ENCODE peak calls at places on chromosomes 6 and 20, in seven cellular contexts. V is nephron progenitor cell, W is fibroblast of villous mesenchyme, M is ovary, X is HFFc6, B is left ventricle myocardium inferior, N is foreskin fibroblast. Q is an unnamed sample.
A peak's percentile ranks its signal among the peaks of the same experiment; 100 is the strongest.

GRCh38 chr20:47392015-47392720 is 35.7 kb upstream of the ZMYND8 start:
- DNase-seq in V (no peak), W (peak; percentile 85), M (no peak), X (peak; percentile 99), B (peak; percentile 17), N (peak; percentile 97), Q (peak; percentile 78)

GRCh38 chr6:122184260-122184934 is 215.1 kb upstream of the HSF2 start:
- DNase-seq in V (no peak), W (peak; percentile 61), M (no peak), X (peak; percentile 32), B (no peak), N (peak; percentile 26), Q (no peak)

GRCh38 chr6:21595951-21596378 is 2.4 kb downstream of the SOX4 start:
- DNase-seq in V (peak; percentile 50), W (no peak), M (peak; percentile 42), X (no peak), B (no peak), N (no peak), Q (no peak)

GRCh38 chr6:142913511-142914047 is 31.4 kb downstream of the HIVEP2 start:
- DNase-seq in V (no peak), W (no peak), M (no peak), X (no peak), B (no peak), N (no peak), Q (peak; percentile 90)

GRCh38 chr6:84665392-84665791 is 99.0 kb downstream of the TBX18 start:
- DNase-seq in V (no peak), W (peak; percentile 77), M (no peak), X (no peak), B (no peak), N (no peak), Q (no peak)

GRCh38 chr20:51735728-51736600 is 32.2 kb downstream of the ATP9A start:
- DNase-seq in V (no peak), W (no peak), M (no peak), X (no peak), B (no peak), N (no peak), Q (no peak)

GRCh38 chr6:80366721-80367120 is 260.2 kb downstream of the BCKDHB start:
- DNase-seq in V (no peak), W (peak; percentile 82), M (peak; percentile 42), X (no peak), B (peak; percentile 71), N (no peak), Q (no peak)

GRCh38 chr20:49513009-49513408 is 30.5 kb upstream of the KCNB1 start:
- DNase-seq in V (no peak), W (no peak), M (no peak), X (no peak), B (no peak), N (no peak), Q (no peak)

GRCh38 chr6:141316236-141316635 is 816.5 kb upstream of the GJE1 start:
- DNase-seq in V (no peak), W (no peak), M (no peak), X (no peak), B (no peak), N (no peak), Q (no peak)

GRCh38 chr20:47303736-47304135 is 52.8 kb downstream of the ZMYND8 start:
- DNase-seq in V (no peak), W (peak; percentile 50), M (no peak), X (no peak), B (no peak), N (no peak), Q (no peak)

GRCh38 chr6:163432300-163432699 is 17.8 kb downstream of the QKI start:
- DNase-seq in V (no peak), W (no peak), M (no peak), X (no peak), B (no peak), N (no peak), Q (no peak)

GRCh38 chr6:111805511-111806181 is 67.6 kb downstream of the FYN start:
- DNase-seq in V (no peak), W (peak; percentile 73), M (no peak), X (peak; percentile 62), B (no peak), N (no peak), Q (no peak)

GRCh38 chr6:53529324-53530036 is 15.4 kb downstream of the GCLC start:
- DNase-seq in V (peak; percentile 11), W (no peak), M (no peak), X (no peak), B (no peak), N (no peak), Q (no peak)

GRCh38 chr20:54364365-54364764 is 111.0 kb upstream of the DOK5 start:
- DNase-seq in V (no peak), W (no peak), M (no peak), X (no peak), B (no peak), N (no peak), Q (no peak)

GRCh38 chr6:119267506-119267905 is 82.1 kb downstream of the MAN1A1 start:
- DNase-seq in V (no peak), W (no peak), M (no peak), X (no peak), B (no peak), N (no peak), Q (no peak)

GRCh38 chr20:48921883-48922867 is 664 bp downstream of the ARFGEF2 start:
- DNase-seq in V (no peak), W (peak; percentile 61), M (no peak), X (peak; percentile 22), B (peak; percentile 53), N (peak; percentile 41), Q (peak; percentile 48)

GRCh38 chr6:33160728-33161323 is 31.4 kb downstream of the COL11A2 start:
- DNase-seq in V (no peak), W (peak; percentile 55), M (no peak), X (peak; percentile 92), B (no peak), N (peak; percentile 68), Q (no peak)

GRCh38 chr20:63736893-63737689 is 627 bp downstream of the LIME1 start:
- DNase-seq in V (no peak), W (no peak), M (peak; percentile 24), X (no peak), B (no peak), N (no peak), Q (no peak)

GRCh38 chr6:105136433-105137350 is 43.1 kb downstream of the POPDC3 start:
- DNase-seq in V (peak; percentile 74), W (peak; percentile 51), M (peak; percentile 37), X (peak; percentile 31), B (peak; percentile 73), N (peak; percentile 30), Q (peak; percentile 48)

GRCh38 chr6:45148278-45148677 is 179.9 kb upstream of the RUNX2 start:
- DNase-seq in V (no peak), W (peak; percentile 22), M (no peak), X (no peak), B (no peak), N (peak; percentile 4), Q (no peak)

GRCh38 chr6:164010446-164011071 is 596.0 kb downstream of the QKI start:
- DNase-seq in V (no peak), W (no peak), M (no peak), X (no peak), B (peak; percentile 29), N (no peak), Q (no peak)

GRCh38 chr6:106799008-106799952 is 169.9 kb downstream of the QRSL1 start:
- DNase-seq in V (peak; percentile 48), W (peak; percentile 93), M (no peak), X (peak; percentile 3), B (no peak), N (no peak), Q (no peak)

GRCh38 chr6:123770247-123770949 is 33.3 kb upstream of the NKAIN2 start:
- DNase-seq in V (no peak), W (no peak), M (no peak), X (no peak), B (no peak), N (no peak), Q (no peak)

GRCh38 chr6:26273673-26274595 is 91.1 kb upstream of the BTN3A2 start:
- DNase-seq in V (no peak), W (peak; percentile 61), M (no peak), X (no peak), B (no peak), N (no peak), Q (no peak)

Q was measured in CD14-positive monocyte.